ENCODE peak calls at places on chromosomes 16 and 17, in four cellular contexts. K, R, U and T are unnamed samples.

GRCh38 chr16:67841816-67842508 is at the start of gene THAP11:
- DNase-seq in K (peak; percentile 92), R (peak; percentile 89), U (peak; percentile 90), T (peak; percentile 93)

GRCh38 chr17:56593741-56594527 is 435 bp downstream of the NOG start:
- DNase-seq in K (peak; percentile 71), R (peak; percentile 20), U (no peak), T (peak; percentile 51)

GRCh38 chr16:11346700-11347319 is 1.6 kb downstream of the RMI2 start:
- DNase-seq in K (no peak), R (no peak), U (no peak), T (no peak)

GRCh38 chr17:18257268-18257681 is 1.3 kb downstream of the FLII start:
- DNase-seq in K (no peak), R (no peak), U (no peak), T (no peak)

GRCh38 chr17:38465420-38466345 is 37.4 kb downstream of the ARHGAP23 start:
- DNase-seq in K (peak; percentile 71), R (no peak), U (no peak), T (no peak)

GRCh38 chr17:63985387-63986140 is 12.6 kb upstream of the PRR29 start:
- DNase-seq in K (no peak), R (no peak), U (no peak), T (no peak)

GRCh38 chr16:54098247-54098646 is 188.3 kb downstream of the IRX3 start:
- DNase-seq in K (no peak), R (no peak), U (no peak), T (no peak)

GRCh38 chr17:38748329-38749221 is at the start of gene PCGF2:
- DNase-seq in K (peak; percentile 89), R (no peak), U (no peak), T (peak; percentile 84)

GRCh38 chr17:13157656-13158055 is 139.8 kb upstream of the ELAC2 start:
- DNase-seq in K (no peak), R (no peak), U (no peak), T (no peak)

GRCh38 chr16:80614908-80615696 is 74.3 kb downstream of the DYNLRB2 start:
- DNase-seq in K (peak; percentile 86), R (no peak), U (no peak), T (peak; percentile 73)

GRCh38 chr17:82215095-82215971 is 2.7 kb upstream of the CCDC57 start:
- DNase-seq in K (no peak), R (no peak), U (no peak), T (no peak)

GRCh38 chr16:23278031-23278430 is 24.1 kb upstream of the SCNN1B start:
- DNase-seq in K (no peak), R (no peak), U (no peak), T (no peak)

GRCh38 chr16:52538511-52538910 is 8.4 kb downstream of the TOX3 start:
- DNase-seq in K (no peak), R (no peak), U (no peak), T (no peak)

GRCh38 chr16:60419859-60420258 is 1616.4 kb downstream of the CDH8 start:
- DNase-seq in K (no peak), R (no peak), U (no peak), T (no peak)

GRCh38 chr16:87496101-87496801 is 3.4 kb upstream of the ZCCHC14 start:
- DNase-seq in K (no peak), R (no peak), U (no peak), T (no peak)

GRCh38 chr17:53092072-53092471 is 730.7 kb upstream of the KIF2B start:
- DNase-seq in K (no peak), R (no peak), U (no peak), T (no peak)

GRCh38 chr16:12988071-12988470 is 86.7 kb downstream of the SHISA9 start:
- DNase-seq in K (no peak), R (no peak), U (no peak), T (no peak)

GRCh38 chr17:31581022-31581483 is 189.6 kb downstream of the RAB11FIP4 start:
- DNase-seq in K (peak; percentile 68), R (no peak), U (no peak), T (peak; percentile 71)

GRCh38 chr16:55372792-55373488 is 48.9 kb downstream of the IRX6 start:
- DNase-seq in K (no peak), R (no peak), U (no peak), T (no peak)

GRCh38 chr17:10614536-10615155 is 42.5 kb downstream of the MYH3 start:
- DNase-seq in K (peak; percentile 51), R (no peak), U (no peak), T (peak; percentile 71)

GRCh38 chr16:30011505-30012480 is 966 bp upstream of the DOC2A start:
- DNase-seq in K (no peak), R (no peak), U (no peak), T (no peak)

GRCh38 chr16:17705847-17706246 is 235.1 kb upstream of the XYLT1 start:
- DNase-seq in K (no peak), R (no peak), U (no peak), T (no peak)

GRCh38 chr16:58384437-58385055 is 7.7 kb upstream of the GINS3 start:
- DNase-seq in K (no peak), R (no peak), U (no peak), T (no peak)